ENCODE peak calls at places on chromosome 20, in eight cellular contexts. F, A, M, K, D, S, L and O are unnamed samples.
A peak's percentile ranks its signal among the peaks of the same experiment; 100 is the strongest.

GRCh38 chr20:47710665-47711045 is 74.6 kb downstream of the SULF2 start:
- DNase-seq in M (no peak), S (no peak), D (no peak), K (peak; percentile 46), L (no peak), F (no peak), A (no peak), O (no peak)

GRCh38 chr20:17650301-17650761 is 31.7 kb downstream of the RRBP1 start:
- DNase-seq in K (no peak), M (no peak), F (peak; percentile 64), A (peak; percentile 30), D (peak; percentile 39), S (peak; percentile 65), L (no peak), O (no peak)

GRCh38 chr20:45157977-45158376 is 16.7 kb upstream of the PI3 start:
- DNase-seq in K (no peak), L (no peak), S (no peak), A (no peak), D (no peak), F (no peak), M (peak; percentile 81), O (no peak)

GRCh38 chr20:62069741-62070216 is 4.1 kb upstream of the TAF4 start:
- DNase-seq in L (no peak), D (no peak), S (no peak), A (peak; percentile 60), K (no peak), F (no peak), M (peak; percentile 72), O (no peak)

GRCh38 chr20:10585308-10585707 is 88.5 kb downstream of the JAG1 start:
- DNase-seq in M (no peak), S (no peak), D (no peak), F (no peak), A (no peak), L (no peak), K (no peak), O (no peak)

GRCh38 chr20:23634985-23635767 is 2.6 kb downstream of the CST3 start:
- DNase-seq in A (no peak), M (no peak), D (peak; percentile 92), L (no peak), F (no peak), K (no peak), S (no peak), O (no peak)

GRCh38 chr20:45487231-45487635 is 17.7 kb downstream of the WFDC2 start:
- DNase-seq in F (no peak), K (peak; percentile 77), D (no peak), A (no peak), S (peak; percentile 62), M (no peak), L (no peak), O (no peak)

GRCh38 chr20:62667530-62668440 is 25.5 kb downstream of the SLCO4A1 start:
- DNase-seq in K (no peak), A (peak; percentile 59), M (no peak), L (no peak), F (no peak), D (no peak), S (no peak), O (no peak)

GRCh38 chr20:24962510-24962909 is 13.4 kb downstream of the CST7 start:
- DNase-seq in D (no peak), A (no peak), M (no peak), L (no peak), K (no peak), S (no peak), F (peak; percentile 24), O (no peak)

GRCh38 chr20:25246182-25246943 is 1.5 kb upstream of the PYGB start:
- DNase-seq in S (no peak), F (no peak), L (no peak), D (no peak), M (no peak), A (peak; percentile 58), K (no peak), O (no peak)

GRCh38 chr20:23459431-23460112 is 6.9 kb upstream of the CST11 start:
- DNase-seq in S (no peak), A (no peak), M (no peak), K (no peak), D (no peak), L (no peak), F (no peak), O (no peak)

GRCh38 chr20:47456952-47457724 is 44.5 kb upstream of the NCOA3 start:
- DNase-seq in D (no peak), S (no peak), L (no peak), K (peak; percentile 21), M (peak; percentile 86), A (no peak), F (no peak), O (peak; percentile 32)

GRCh38 chr20:3811421-3812258 is 8.7 kb upstream of the AP5S1 start:
- DNase-seq in K (peak; percentile 100), D (peak; percentile 99), F (peak; percentile 100), L (peak; percentile 98), A (peak; percentile 99), M (peak; percentile 94), S (peak; percentile 99), O (peak; percentile 99)

GRCh38 chr20:8431538-8432434 is 299.7 kb downstream of the PLCB1 start:
- DNase-seq in D (peak; percentile 67), S (peak; percentile 62), M (no peak), F (peak; percentile 88), A (peak; percentile 67), K (peak; percentile 89), L (no peak), O (no peak)

GRCh38 chr20:17762243-17762872 is 62.6 kb downstream of the BANF2 start:
- DNase-seq in K (no peak), L (peak; percentile 50), M (no peak), F (no peak), S (no peak), D (no peak), A (no peak), O (no peak)

GRCh38 chr20:63701329-63702035 is 5.0 kb downstream of the TNFRSF6B start:
- DNase-seq in F (peak; percentile 64), L (no peak), S (peak; percentile 55), K (peak; percentile 78), D (peak; percentile 48), A (no peak), M (no peak), O (no peak)

GRCh38 chr20:42067174-42067573 is 449.0 kb upstream of the CHD6 start:
- DNase-seq in S (no peak), D (no peak), L (no peak), M (no peak), F (no peak), K (no peak), A (no peak), O (no peak)

GRCh38 chr20:56630506-56631317 is 1.6 kb downstream of the TFAP2C start:
- DNase-seq in M (peak; percentile 25), A (peak; percentile 30), K (peak; percentile 75), D (no peak), S (no peak), F (no peak), L (no peak), O (no peak)

GRCh38 chr20:18506744-18507143 is 996 bp upstream of the SEC23B start:
- DNase-seq in D (no peak), S (no peak), M (no peak), K (no peak), L (no peak), A (peak; percentile 30), F (no peak), O (no peak)

GRCh38 chr20:38031957-38032356 is 1.3 kb downstream of the TTI1 start:
- DNase-seq in F (no peak), A (no peak), S (no peak), K (no peak), D (no peak), M (no peak), L (no peak), O (no peak)
- H3K4me3 ChIP-seq in F (no peak overlapping the region), A (no peak overlapping the region), S (no peak overlapping the region), K (peak overlapping the region; percentile 84), D (peak overlapping the region; percentile 85), M (no peak overlapping the region), L (no peak overlapping the region), O (no peak overlapping the region)

GRCh38 chr20:16020971-16021370 is 552.3 kb downstream of the KIF16B start:
- DNase-seq in A (no peak), K (no peak), D (no peak), S (no peak), M (peak; percentile 49), L (no peak), F (no peak), O (peak; percentile 80)

GRCh38 chr20:16018881-16019280 is 554.4 kb downstream of the KIF16B start:
- DNase-seq in M (no peak), A (no peak), D (no peak), F (no peak), L (no peak), S (no peak), K (no peak), O (no peak)

GRCh38 chr20:16013631-16014030 is 559.6 kb downstream of the KIF16B start:
- DNase-seq in M (no peak), D (no peak), L (no peak), F (no peak), S (no peak), K (no peak), A (no peak), O (no peak)

GRCh38 chr20:16014436-16014835 is 558.8 kb downstream of the KIF16B start:
- DNase-seq in D (no peak), K (no peak), F (no peak), L (no peak), S (no peak), M (no peak), A (no peak), O (no peak)

GRCh38 chr20:16017656-16018055 is 555.6 kb downstream of the KIF16B start:
- DNase-seq in D (no peak), L (no peak), S (no peak), F (no peak), M (no peak), A (no peak), K (no peak), O (no peak)
- H3K36me3 ChIP-seq in D (no peaks in the 10 kb centered on the region), L (no peaks in the 10 kb centered on the region), S (no peaks in the 10 kb centered on the region), F (no peaks in the 10 kb centered on the region), M (no peaks in the 10 kb centered on the region), A (no peaks in the 10 kb centered on the region), K (no peaks in the 10 kb centered on the region), O (no peaks in the 10 kb centered on the region)

GRCh38 chr20:49691818-49692568 is 21.7 kb downstream of the B4GALT5 start:
- DNase-seq in L (no peak), K (no peak), A (no peak), S (no peak), F (no peak), M (no peak), D (no peak), O (no peak)

GRCh38 chr20:49692941-49693340 is 20.7 kb downstream of the B4GALT5 start:
- DNase-seq in K (no peak), S (no peak), L (no peak), M (no peak), F (no peak), D (no peak), A (no peak), O (no peak)

GRCh38 chr20:49695830-49696229 is 17.8 kb downstream of the B4GALT5 start:
- DNase-seq in A (no peak), D (no peak), F (no peak), L (no peak), M (no peak), S (no peak), K (no peak), O (no peak)

GRCh38 chr20:49694450-49695071 is 19.1 kb downstream of the B4GALT5 start:
- DNase-seq in A (no peak), M (no peak), D (no peak), S (no peak), F (no peak), K (no peak), L (no peak), O (no peak)

GRCh38 chr20:49693435-49694171 is 20.1 kb downstream of the B4GALT5 start:
- DNase-seq in K (no peak), M (no peak), S (no peak), F (no peak), A (no peak), D (no peak), L (no peak), O (no peak)
- H3K4me1 ChIP-seq in K (peaks cover 45% of the 10 kb centered on the region), M (peaks cover 24% of the 10 kb centered on the region), S (peaks cover 66% of the 10 kb centered on the region), F (peaks cover 54% of the 10 kb centered on the region), A (peaks cover 40% of the 10 kb centered on the region), D (peaks cover 91% of the 10 kb centered on the region), L (peaks cover 12% of the 10 kb centered on the region), O (peaks cover 11% of the 10 kb centered on the region)

GRCh38 chr20:36744243-36744642 is 1.6 kb downstream of the NDRG3 start:
- DNase-seq in D (no peak), K (no peak), S (no peak), L (no peak), A (no peak), M (no peak), F (no peak), O (no peak)
- H3K4me3 ChIP-seq in D (peak overlapping the region; percentile 94), K (no peak overlapping the region), S (no peak overlapping the region), L (no peak overlapping the region), A (no peak overlapping the region), M (no peak overlapping the region), F (peak overlapping the region; percentile 98), O (no peak overlapping the region)